ENCODE peak calls at places on chromosomes 1 and 21, in seven cellular contexts. J, S, A, G, Q, F and W are unnamed samples.

GRCh38 chr1:9061949-9062555 is 7.4 kb downstream of the SLC2A5 start:
- DNase-seq in A (peak), S (no peak), J (peak), F (no peak), G (no peak), Q (no peak), W (no peak)

GRCh38 chr1:160522622-160523345 is at the start of gene SLAMF6:
- DNase-seq in G (no peak), J (no peak), F (no peak), Q (peak), S (no peak), A (no peak), W (no peak)

GRCh38 chr1:112694363-112694929 is 12.5 kb downstream of the RHOC start:
- DNase-seq in G (no peak), Q (no peak), F (no peak), S (no peak), J (peak), A (no peak), W (no peak)

GRCh38 chr1:209686319-209686718 is 11.1 kb downstream of the G0S2 start:
- DNase-seq in S (no peak), Q (no peak), J (no peak), F (no peak), A (no peak), G (no peak), W (no peak)

GRCh38 chr1:167554028-167554779 is 642 bp upstream of the CREG1 start:
- DNase-seq in Q (no peak), F (no peak), A (no peak), G (no peak), J (no peak), S (no peak), W (no peak)

GRCh38 chr21:41364308-41364707 is 2.5 kb downstream of the MX2 start:
- DNase-seq in S (no peak), F (no peak), G (no peak), A (no peak), Q (peak), J (no peak), W (no peak)

GRCh38 chr1:9505142-9505541 is 34.1 kb upstream of the SLC25A33 start:
- DNase-seq in J (no peak), F (no peak), S (no peak), Q (no peak), G (no peak), A (no peak), W (no peak)

GRCh38 chr1:2528966-2529750 is 905 bp downstream of the HES5 start:
- DNase-seq in J (peak), G (no peak), S (no peak), F (no peak), Q (peak), A (no peak), W (no peak)

GRCh38 chr1:32893198-32894018 is 7.1 kb downstream of the HPCA start:
- DNase-seq in A (no peak), G (no peak), Q (no peak), J (peak), F (no peak), S (no peak), W (no peak)

GRCh38 chr1:207145401-207146058 is 41.5 kb downstream of the C4BPA start:
- DNase-seq in A (no peak), Q (no peak), J (no peak), G (no peak), F (no peak), S (no peak), W (no peak)

GRCh38 chr1:228488107-228488817 is 1.1 kb downstream of the RNF187 start:
- DNase-seq in A (no peak), G (no peak), F (no peak), S (no peak), J (peak), Q (peak), W (no peak)

GRCh38 chr1:161099090-161099802 is 1.1 kb downstream of the KLHDC9 start:
- DNase-seq in G (no peak), S (no peak), A (no peak), J (no peak), F (no peak), Q (no peak), W (no peak)

GRCh38 chr1:21550097-21550496 is 40.9 kb downstream of the ALPL start:
- DNase-seq in F (no peak), A (no peak), Q (no peak), S (no peak), G (no peak), J (no peak), W (no peak)

GRCh38 chr1:54121482-54122130 is 31.2 kb downstream of the CDCP2 start:
- DNase-seq in A (peak), F (no peak), J (peak), G (peak), S (peak), Q (peak), W (peak)

GRCh38 chr21:33229099-33229775 is 501 bp upstream of the IFNAR2 start:
- DNase-seq in J (no peak), A (no peak), S (no peak), Q (no peak), G (no peak), F (no peak), W (no peak)

GRCh38 chr1:244207935-244208244 is 156.8 kb downstream of the ZBTB18 start:
- DNase-seq in Q (no peak), J (peak), F (no peak), G (no peak), A (no peak), S (no peak), W (no peak)

GRCh38 chr1:21763236-21763635 is 19.7 kb downstream of the USP48 start:
- DNase-seq in Q (peak), G (no peak), F (no peak), S (no peak), A (no peak), J (no peak), W (no peak)

GRCh38 chr1:117664314-117664713 is 58.5 kb downstream of the TENT5C start:
- DNase-seq in J (no peak), S (no peak), F (no peak), A (no peak), Q (peak), G (no peak), W (no peak)

GRCh38 chr1:160081261-160081936 is at the start of gene KCNJ9:
- DNase-seq in F (no peak), S (no peak), G (no peak), Q (no peak), A (no peak), J (peak), W (no peak)

GRCh38 chr1:153608089-153608672 is 4.8 kb downstream of the S100A16 start:
- DNase-seq in G (no peak), S (no peak), Q (no peak), J (no peak), F (no peak), A (no peak), W (no peak)

GRCh38 chr1:197919523-197920301 is 2.5 kb downstream of the LHX9 start:
- DNase-seq in Q (no peak), J (no peak), F (no peak), S (no peak), G (peak), A (no peak), W (no peak)
- H3K4me3 ChIP-seq in Q (no peak), J (no peak), F (no peak), S (no peak), G (peak), A (no peak), W (peak)

GRCh38 chr1:198907423-198907746 is 268.5 kb downstream of the PTPRC start:
- DNase-seq in F (no peak), S (no peak), G (no peak), Q (no peak), J (no peak), A (no peak), W (no peak)
- TF ChIP-seq CTCF in F (no peak), S (no peak), G (peak), Q (no peak), J (no peak), A (no peak), W (no peak)

DNA sequence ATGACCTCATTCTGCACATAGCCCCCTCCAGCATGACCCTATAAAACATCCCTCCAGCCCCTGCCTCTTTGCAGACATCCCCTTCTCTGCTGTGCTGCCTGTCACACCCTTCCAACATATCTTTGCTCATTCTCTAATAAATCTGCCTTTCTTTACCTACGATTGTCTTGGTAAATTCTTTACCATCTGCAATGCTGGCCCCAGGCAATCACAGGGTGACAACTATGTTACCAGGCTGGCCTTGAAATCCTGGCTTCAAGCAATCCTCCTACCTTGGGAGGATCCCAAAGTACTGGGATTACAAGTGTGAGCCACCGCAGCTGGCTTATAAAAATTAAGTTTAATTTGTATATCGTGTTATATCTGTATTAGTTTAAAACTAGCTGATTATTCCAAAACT is 134.4 kb downstream of the VAV3 start:
- DNase-seq in J (no peak), G (no peak), Q (no peak), F (no peak), S (no peak), A (no peak), W (no peak)
- H3K4me3 ChIP-seq in J (no peak), G (no peak), Q (no peak), F (no peak), S (no peak), A (no peak), W (no peak)

GRCh38 chr1:226916497-226916896 is 23.6 kb upstream of the COQ8A start:
- DNase-seq in S (no peak), Q (no peak), J (no peak), F (no peak), A (no peak), G (no peak), W (no peak)

GRCh38 chr1:226908419-226908818 is 31.7 kb upstream of the COQ8A start:
- DNase-seq in Q (no peak), F (no peak), J (no peak), S (no peak), G (no peak), A (no peak), W (no peak)

GRCh38 chr1:226908913-226909312 is 31.2 kb upstream of the COQ8A start:
- DNase-seq in F (no peak), A (no peak), G (no peak), Q (no peak), S (no peak), J (no peak), W (no peak)

GRCh38 chr1:226915672-226915995 is 24.5 kb upstream of the COQ8A start:
- DNase-seq in S (no peak), Q (peak), J (no peak), F (no peak), G (no peak), A (no peak), W (no peak)

DNA sequence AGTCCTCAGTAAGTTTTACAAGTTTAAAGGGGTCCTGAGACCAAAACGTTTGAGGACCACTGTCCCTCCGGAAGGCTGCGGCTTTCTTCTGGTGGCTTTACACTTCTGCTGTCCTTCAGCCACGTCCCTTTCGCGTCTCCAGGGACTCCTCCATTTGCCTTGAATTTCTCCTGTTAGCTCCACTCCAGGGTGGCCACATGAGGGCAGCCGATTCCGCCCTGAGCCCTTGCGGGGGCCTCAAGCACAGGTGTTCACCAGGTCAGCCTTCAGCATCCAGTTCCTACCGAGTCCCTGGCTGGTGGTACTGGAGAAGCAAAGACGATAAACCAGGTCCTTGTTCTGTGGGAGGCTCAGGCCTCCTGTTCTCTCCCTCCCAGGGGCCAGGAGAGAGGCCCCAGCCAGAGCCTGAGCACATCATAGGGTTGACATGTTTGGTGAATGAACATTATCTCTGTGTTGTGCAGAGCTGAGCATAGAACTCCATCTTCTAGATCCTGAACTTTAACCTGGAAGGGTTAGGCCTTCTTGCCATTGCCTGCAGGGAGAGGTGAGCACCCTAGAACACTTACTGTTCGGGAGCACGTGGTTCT is 27.4 kb upstream of the COQ8A start:
- DNase-seq in F (no peak), J (peak), A (no peak), Q (peak), G (peak), S (peak), W (no peak)
- TF ChIP-seq CTCF in F (peak), J (peak), A (peak), Q (peak), G (peak), S (peak), W (peak)

GRCh38 chr1:245645894-245646293 is 491.1 kb downstream of the KIF26B start:
- DNase-seq in Q (peak), A (no peak), G (no peak), F (no peak), J (no peak), S (no peak), W (no peak)
- H3K4me3 ChIP-seq in Q (peak), A (no peak), G (no peak), F (no peak), J (no peak), S (no peak), W (no peak)